ENCODE peak calls at places on chromosomes 16 and 17, in eight cellular contexts. U is fibroblast of mammary gland, S is tibial artery, O is breast epithelium, T is cardiac muscle cell, C is upper lobe of right lung, V is neural progenitor cell, Z is PC-9. E is an unnamed sample.

GRCh38 chr17:73772107-73772705 is 128.0 kb upstream of the SDK2 start:
- DNase-seq in U (peak), S (no peak), O (no peak), T (no peak), C (no peak), V (no peak), Z (no peak), E (no peak)

GRCh38 chr17:55577687-55578086 is 66.4 kb upstream of the SMIM36 start:
- DNase-seq in U (peak), S (no peak), O (no peak), T (no peak), C (peak), V (no peak), Z (no peak), E (no peak)

GRCh38 chr17:40035162-40035559 is 19.0 kb downstream of the MED24 start:
- DNase-seq in U (peak), S (no peak), O (no peak), T (peak), C (no peak), V (peak), Z (no peak), E (no peak)

GRCh38 chr16:67084345-67085028 is 25.3 kb upstream of the PHAF1 start:
- DNase-seq in U (no peak), S (no peak), O (no peak), T (no peak), C (no peak), V (no peak), Z (no peak), E (no peak)

GRCh38 chr17:53313746-53314145 is 509.0 kb upstream of the KIF2B start:
- DNase-seq in U (no peak), S (no peak), O (no peak), T (no peak), C (no peak), V (no peak), Z (no peak), E (peak)

GRCh38 chr17:27671591-27671910 is 40.6 kb downstream of the LGALS9 start:
- DNase-seq in U (no peak), S (no peak), O (no peak), T (no peak), C (no peak), V (no peak), Z (no peak), E (no peak)

GRCh38 chr17:50133769-50134099 is 3.8 kb upstream of the SAMD14 start:
- DNase-seq in U (no peak), S (no peak), O (no peak), T (no peak), C (peak), V (no peak), Z (no peak), E (no peak)

GRCh38 chr16:55274391-55274790 is 49.6 kb upstream of the IRX6 start:
- DNase-seq in U (no peak), S (no peak), O (no peak), T (no peak), C (no peak), V (no peak), Z (no peak), E (no peak)

GRCh38 chr17:19302791-19303233 is 59.7 kb downstream of the B9D1 start:
- DNase-seq in U (no peak), S (no peak), O (no peak), T (no peak), C (peak), V (no peak), Z (no peak), E (no peak)

GRCh38 chr16:62954144-62955032 is 918.1 kb upstream of the CDH8 start:
- DNase-seq in U (no peak), S (no peak), O (no peak), T (no peak), C (no peak), V (peak), Z (no peak), E (no peak)

GRCh38 chr17:13099079-13099478 is 81.3 kb upstream of the ELAC2 start:
- DNase-seq in U (no peak), S (no peak), O (no peak), T (no peak), C (no peak), V (peak), Z (no peak), E (no peak)

GRCh38 chr17:51118330-51119195 is 2.1 kb downstream of the SPAG9 start:
- DNase-seq in U (peak), S (peak), O (peak), T (no peak), C (no peak), V (no peak), Z (no peak), E (no peak)

GRCh38 chr17:82595893-82596292 is 52.4 kb downstream of the WDR45B start:
- DNase-seq in U (no peak), S (no peak), O (no peak), T (no peak), C (no peak), V (no peak), Z (no peak), E (no peak)

GRCh38 chr17:59786536-59787319 is 79.3 kb downstream of the VMP1 start:
- DNase-seq in U (peak), S (peak), O (no peak), T (peak), C (no peak), V (peak), Z (peak), E (peak)

GRCh38 chr17:7001562-7001961 is 5.7 kb downstream of the ALOX12 start:
- DNase-seq in U (peak), S (no peak), O (no peak), T (no peak), C (no peak), V (peak), Z (peak), E (no peak)

GRCh38 chr16:67242138-67242730 is 5.0 kb downstream of the FHOD1 start:
- DNase-seq in U (no peak), S (peak), O (no peak), T (no peak), C (peak), V (no peak), Z (no peak), E (no peak)

GRCh38 chr17:61362396-61362795 is 37.2 kb upstream of the TBX2 start:
- DNase-seq in U (no peak), S (no peak), O (no peak), T (no peak), C (no peak), V (no peak), Z (no peak), E (no peak)

GRCh38 chr17:35879748-35880654 is at the start of gene CCL5:
- DNase-seq in U (peak), S (no peak), O (no peak), T (no peak), C (no peak), V (no peak), Z (no peak), E (no peak)

GRCh38 chr17:38674013-38674748 is 576 bp downstream of the EPOP start:
- DNase-seq in U (no peak), S (no peak), O (no peak), T (peak), C (peak), V (peak), Z (peak), E (no peak)

GRCh38 chr16:28879261-28879840 is 1.1 kb downstream of the ATP2A1 start:
- DNase-seq in U (no peak), S (no peak), O (no peak), T (no peak), C (no peak), V (peak), Z (no peak), E (no peak)

GRCh38 chr17:81110488-81111040 is 54.7 kb upstream of the PVALEF start:
- DNase-seq in U (no peak), S (no peak), O (no peak), T (no peak), C (no peak), V (no peak), Z (no peak), E (no peak)

GRCh38 chr17:72529386-72529785 is 408.6 kb downstream of the SOX9 start:
- DNase-seq in U (no peak), S (no peak), O (no peak), T (no peak), C (no peak), V (peak), Z (no peak), E (no peak)

GRCh38 chr17:2262146-2262587 is 41.4 kb downstream of the SMG6 start:
- DNase-seq in U (peak), S (no peak), O (no peak), T (no peak), C (no peak), V (no peak), Z (no peak), E (peak)

GRCh38 chr16:46830902-46831647 is at the start of gene C16orf87:
- DNase-seq in U (peak), S (peak), O (peak), T (peak), C (peak), V (peak), Z (peak), E (peak)

GRCh38 chr16:11677451-11677951 is 9.2 kb downstream of the SNN start:
- DNase-seq in U (peak), S (no peak), O (no peak), T (peak), C (peak), V (no peak), Z (no peak), E (no peak)

GRCh38 chr17:50258647-50259483 is 15.4 kb upstream of the TMEM92 start:
- DNase-seq in U (peak), S (peak), O (peak), T (no peak), C (no peak), V (no peak), Z (no peak), E (no peak)

GRCh38 chr16:56869513-56870270 is 4.7 kb downstream of the SLC12A3 start:
- DNase-seq in U (peak), S (no peak), O (no peak), T (no peak), C (no peak), V (peak), Z (peak), E (no peak)
- TF ChIP-seq CTCF in U (peak), S (no peak), O (no peak), T (peak), C (peak), V (peak), Z (peak), E (no peak)

GRCh38 chr16:78608305-78608776 is 508.9 kb downstream of the WWOX start:
- DNase-seq in U (no peak), S (no peak), O (no peak), T (peak), C (no peak), V (no peak), Z (no peak), E (no peak)
- H3K4me3 ChIP-seq in U (no peak), S (no peak), O (no peak), T (no peak), C (peak), V (no peak), Z (no peak), E (no peak)

DNA sequence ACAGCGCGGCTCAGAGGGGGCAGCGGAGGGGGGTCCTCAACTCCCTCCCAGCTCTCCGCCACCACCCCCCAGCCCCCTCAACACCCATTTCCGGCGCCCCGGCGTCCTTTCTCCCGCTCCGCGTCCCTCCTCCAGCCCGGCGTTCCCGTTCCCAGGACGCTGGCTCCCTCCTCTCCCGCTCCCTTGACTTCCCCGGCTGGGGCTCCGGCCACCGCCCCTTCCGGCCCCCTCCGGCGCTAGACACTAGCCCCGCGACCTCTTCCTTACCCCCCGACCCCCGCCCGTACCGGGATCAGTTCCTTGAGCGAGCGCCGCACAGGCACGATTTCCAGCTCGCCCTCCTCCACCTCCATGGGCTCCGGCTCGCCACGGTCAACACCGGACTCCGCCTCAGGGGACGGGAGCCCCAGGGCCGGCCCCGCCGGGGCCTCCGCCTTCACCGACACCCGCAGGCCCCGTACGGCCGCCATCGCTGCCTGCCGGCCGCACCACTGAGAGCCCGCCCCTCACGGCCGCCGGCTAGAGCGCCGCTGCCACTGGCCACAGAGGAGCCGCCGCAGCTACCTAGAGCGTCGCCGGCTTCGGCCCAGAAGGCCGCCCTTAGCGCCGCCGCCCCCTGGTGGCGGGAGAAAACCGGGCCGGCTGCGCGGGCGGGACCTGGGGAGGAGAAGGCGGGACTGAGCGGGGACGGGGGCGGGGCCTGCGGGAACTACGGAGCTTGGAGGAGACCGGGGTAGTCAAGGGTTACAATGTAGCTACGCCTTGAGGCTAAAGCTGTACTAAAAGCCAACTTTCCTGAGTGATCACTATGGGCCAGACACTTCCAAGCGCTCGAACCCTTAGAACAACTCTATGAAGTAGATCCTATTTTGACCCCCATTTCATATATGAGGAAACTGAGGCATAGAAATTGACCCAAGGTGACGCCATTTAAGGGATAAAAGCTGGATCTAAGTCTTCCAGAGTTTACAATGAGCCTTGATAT is at the start of gene NCBP3:
- DNase-seq in U (peak), S (peak), O (peak), T (peak), C (peak), V (peak), Z (peak), E (peak)
- TF ChIP-seq CTCF in U (no peak), S (peak), O (peak), T (peak), C (peak), V (peak), Z (peak), E (peak)

GRCh38 chr17:48603959-48604769 is 622 bp downstream of the HOXB6 start:
- DNase-seq in U (peak), S (no peak), O (no peak), T (no peak), C (no peak), V (no peak), Z (peak), E (no peak)
- H3K4me3 ChIP-seq in U (peak), S (peak), O (peak), T (no peak), C (peak), V (no peak), Z (peak), E (no peak)

GRCh38 chr16:64878964-64879363 is 242.9 kb downstream of the CDH11 start:
- DNase-seq in U (no peak), S (no peak), O (no peak), T (no peak), C (no peak), V (no peak), Z (no peak), E (no peak)
- TF ChIP-seq CTCF in U (no peak), S (no peak), O (no peak), T (no peak), C (no peak), V (no peak), Z (no peak), E (no peak)

GRCh38 chr16:87948119-87948545 is 3.1 kb upstream of the BANP start:
- DNase-seq in U (no peak), S (no peak), O (no peak), T (no peak), C (no peak), V (no peak), Z (no peak), E (no peak)

GRCh38 chr16:87942680-87943079 is 6.4 kb upstream of the CA5A start:
- DNase-seq in U (no peak), S (no peak), O (no peak), T (no peak), C (no peak), V (no peak), Z (no peak), E (no peak)

GRCh38 chr16:87947356-87948118 is 3.7 kb upstream of the BANP start:
- DNase-seq in U (no peak), S (peak), O (no peak), T (no peak), C (no peak), V (no peak), Z (no peak), E (no peak)

GRCh38 chr16:87946596-87947350 is 4.5 kb upstream of the BANP start:
- DNase-seq in U (no peak), S (peak), O (no peak), T (no peak), C (no peak), V (no peak), Z (no peak), E (no peak)

DNA sequence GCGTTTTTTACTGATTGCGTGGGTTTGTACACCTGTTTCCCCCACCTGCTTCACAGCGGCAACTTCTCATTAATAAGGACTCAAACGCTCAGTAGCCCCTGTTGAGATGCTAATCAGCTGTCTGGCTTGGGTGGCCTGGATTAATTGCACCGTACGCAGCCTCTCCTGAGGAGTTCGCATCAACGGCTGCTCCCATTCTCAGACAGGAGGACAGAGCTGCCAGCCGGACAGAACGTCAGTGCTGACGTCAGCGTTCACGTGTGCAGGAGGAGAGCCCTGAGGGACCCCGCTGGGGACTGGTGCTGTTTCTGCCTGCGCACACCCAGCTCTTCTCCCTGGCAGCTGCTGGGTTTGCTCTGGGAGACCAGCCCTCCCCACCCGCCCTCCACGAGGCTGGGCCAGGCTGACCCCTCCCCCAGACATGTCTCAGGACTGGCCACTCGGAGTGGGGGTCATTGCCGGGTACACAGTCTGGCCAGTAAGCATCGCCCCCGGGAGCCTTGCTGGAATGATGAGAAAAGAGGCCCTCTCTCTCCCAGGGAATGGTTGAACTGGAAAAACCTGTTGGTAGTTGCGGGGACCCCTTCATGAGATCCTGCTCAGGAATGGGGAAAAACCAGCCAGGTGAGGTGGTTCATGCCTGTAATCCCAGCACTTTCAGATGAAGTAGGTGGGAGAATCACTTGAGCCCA is 5.7 kb upstream of the BANP start:
- DNase-seq in U (peak), S (peak), O (peak), T (peak), C (peak), V (peak), Z (peak), E (peak)
- H3K4me3 ChIP-seq in U (no peak), S (peak), O (peak), T (no peak), C (peak), V (peak), Z (peak), E (peak)

DNA sequence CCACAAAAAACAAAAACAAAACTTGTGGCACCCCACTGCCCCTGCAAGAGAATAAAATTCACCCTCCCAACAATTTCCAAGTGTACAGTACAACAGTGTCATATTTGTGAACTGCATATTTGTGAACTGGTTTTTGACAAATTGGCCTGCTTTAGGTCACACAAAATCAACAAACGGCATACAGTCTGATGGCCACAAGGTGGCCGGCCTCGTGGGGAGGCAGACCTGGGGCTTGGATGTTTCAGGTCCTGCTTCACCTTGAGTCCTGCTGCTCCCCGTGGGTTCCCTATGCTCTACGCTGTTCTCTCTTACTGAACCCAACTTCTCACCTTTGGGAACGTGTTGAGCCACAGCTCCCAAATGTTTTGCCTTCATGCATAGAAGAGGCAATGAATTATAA is 102.2 kb downstream of the CDK5R1 start:
- DNase-seq in U (no peak), S (no peak), O (no peak), T (no peak), C (no peak), V (peak), Z (no peak), E (no peak)
- TF ChIP-seq CTCF in U (peak), S (no peak), O (no peak), T (peak), C (no peak), V (peak), Z (peak), E (no peak)

E was measured in astrocyte of the cerebellum.